ENCODE peak calls at places on chromosome 18, in seven cellular contexts. P, D, C, M, Q, T and F are unnamed samples.

GRCh38 chr18:67600181-67600631 is 83.7 kb upstream of the DSEL start:
- DNase-seq in P (peak), D (peak), C (no peak), M (no peak), Q (no peak), T (no peak), F (peak)

GRCh38 chr18:60753753-60754152 is 381.2 kb upstream of the MC4R start:
- DNase-seq in P (no peak), D (no peak), C (no peak), M (no peak), Q (no peak), T (no peak), F (no peak)

GRCh38 chr18:22143347-22144340 is 25.7 kb upstream of the GATA6 start:
- DNase-seq in P (no peak), D (no peak), C (no peak), M (no peak), Q (no peak), T (no peak), F (no peak)

GRCh38 chr18:74082476-74083070 is 65.1 kb downstream of the FBXO15 start:
- DNase-seq in P (peak), D (peak), C (peak), M (peak), Q (peak), T (peak), F (peak)

GRCh38 chr18:9852266-9853081 is 33.3 kb upstream of the TXNDC2 start:
- DNase-seq in P (peak), D (no peak), C (no peak), M (no peak), Q (no peak), T (no peak), F (no peak)

GRCh38 chr18:12838178-12838634 is 45.8 kb downstream of the PTPN2 start:
- DNase-seq in P (peak), D (peak), C (no peak), M (peak), Q (peak), T (peak), F (peak)

GRCh38 chr18:9808190-9808529 is 77.6 kb upstream of the TXNDC2 start:
- DNase-seq in P (no peak), D (peak), C (no peak), M (no peak), Q (no peak), T (no peak), F (no peak)

GRCh38 chr18:22186484-22186971 is 17.1 kb downstream of the GATA6 start:
- DNase-seq in P (no peak), D (no peak), C (no peak), M (no peak), Q (no peak), T (no peak), F (no peak)

GRCh38 chr18:78818961-78819360 is 160.7 kb upstream of the SALL3 start:
- DNase-seq in P (no peak), D (no peak), C (no peak), M (no peak), Q (no peak), T (no peak), F (no peak)

GRCh38 chr18:59238385-59238784 is 18.4 kb downstream of the GRP start:
- DNase-seq in P (no peak), D (peak), C (no peak), M (no peak), Q (peak), T (no peak), F (no peak)

GRCh38 chr18:33699372-33699771 is 121.4 kb downstream of the ASXL3 start:
- DNase-seq in P (no peak), D (no peak), C (no peak), M (no peak), Q (no peak), T (no peak), F (no peak)

GRCh38 chr18:23281626-23282436 is 146.5 kb downstream of the CABLES1 start:
- DNase-seq in P (peak), D (peak), C (peak), M (peak), Q (peak), T (no peak), F (no peak)

GRCh38 chr18:36095936-36096519 is 28.7 kb upstream of the RPRD1A start:
- DNase-seq in P (peak), D (peak), C (peak), M (peak), Q (peak), T (no peak), F (peak)

GRCh38 chr18:25261768-25262167 is 90.2 kb downstream of the ZNF521 start:
- DNase-seq in P (no peak), D (no peak), C (no peak), M (no peak), Q (no peak), T (no peak), F (no peak)

GRCh38 chr18:55634545-55634944 is 46.6 kb upstream of the TCF4 start:
- DNase-seq in P (peak), D (peak), C (no peak), M (peak), Q (no peak), T (no peak), F (peak)

GRCh38 chr18:60372141-60372540 is 434 bp downstream of the MC4R start:
- DNase-seq in P (no peak), D (no peak), C (no peak), M (no peak), Q (peak), T (no peak), F (no peak)

GRCh38 chr18:54238181-54238936 is 13.9 kb upstream of the MBD2 start:
- DNase-seq in P (no peak), D (no peak), C (no peak), M (no peak), Q (no peak), T (no peak), F (no peak)

GRCh38 chr18:48902023-48902855 is 48.5 kb downstream of the SMAD7 start:
- DNase-seq in P (peak), D (peak), C (peak), M (peak), Q (peak), T (peak), F (no peak)

GRCh38 chr18:49742563-49743295 is 70.6 kb downstream of the ACAA2 start:
- DNase-seq in P (no peak), D (no peak), C (no peak), M (no peak), Q (no peak), T (no peak), F (no peak)

GRCh38 chr18:48308755-48309154 is 100.4 kb downstream of the ZBTB7C start:
- DNase-seq in P (no peak), D (no peak), C (no peak), M (no peak), Q (no peak), T (no peak), F (no peak)

GRCh38 chr18:26215247-26215970 is 10.8 kb upstream of the TAF4B start:
- DNase-seq in P (no peak), D (no peak), C (no peak), M (no peak), Q (no peak), T (no peak), F (no peak)

GRCh38 chr18:49447810-49448745 is 12.4 kb downstream of the DYM start:
- DNase-seq in P (peak), D (peak), C (peak), M (peak), Q (peak), T (no peak), F (peak)

GRCh38 chr18:50715919-50716318 is 103.9 kb downstream of the MRO start:
- DNase-seq in P (no peak), D (peak), C (no peak), M (peak), Q (no peak), T (no peak), F (no peak)

GRCh38 chr18:76765649-76766048 is 56.7 kb upstream of the ZNF236 start:
- DNase-seq in P (peak), D (no peak), C (no peak), M (peak), Q (peak), T (no peak), F (no peak)

GRCh38 chr18:10490401-10491289 is 35.2 kb upstream of the NAPG start:
- DNase-seq in P (no peak), D (no peak), C (peak), M (peak), Q (no peak), T (no peak), F (peak)

GRCh38 chr18:79047556-79048244 is 21.5 kb upstream of the ATP9B start:
- DNase-seq in P (no peak), D (peak), C (no peak), M (no peak), Q (peak), T (no peak), F (no peak)

GRCh38 chr18:48293954-48294893 is 115.0 kb downstream of the ZBTB7C start:
- DNase-seq in P (no peak), D (no peak), C (no peak), M (no peak), Q (peak), T (no peak), F (peak)

GRCh38 chr18:13379930-13380665 is 161.5 kb downstream of the LDLRAD4 start:
- DNase-seq in P (peak), D (no peak), C (no peak), M (no peak), Q (peak), T (no peak), F (no peak)

GRCh38 chr18:25370391-25370790 is 18.4 kb upstream of the ZNF521 start:
- DNase-seq in P (no peak), D (no peak), C (no peak), M (no peak), Q (no peak), T (no peak), F (no peak)

GRCh38 chr18:28768791-28769768 is 592.1 kb upstream of the CDH2 start:
- DNase-seq in P (no peak), D (no peak), C (no peak), M (no peak), Q (no peak), T (no peak), F (no peak)

GRCh38 chr18:39863916-39864315 is 2091.1 kb upstream of the PIK3C3 start:
- DNase-seq in P (no peak), D (no peak), C (no peak), M (no peak), Q (no peak), T (no peak), F (no peak)

GRCh38 chr18:23276456-23276855 is 141.2 kb downstream of the CABLES1 start:
- DNase-seq in P (no peak), D (no peak), C (no peak), M (no peak), Q (no peak), T (peak), F (no peak)

GRCh38 chr18:56789004-56789888 is 138.1 kb downstream of the WDR7 start:
- DNase-seq in P (peak), D (peak), C (peak), M (peak), Q (peak), T (no peak), F (peak)

GRCh38 chr18:50013363-50014138 is 181.4 kb downstream of the MYO5B start:
- DNase-seq in P (peak), D (no peak), C (no peak), M (peak), Q (no peak), T (no peak), F (no peak)

GRCh38 chr18:74282359-74283254 is 9.2 kb downstream of the CYB5A start:
- DNase-seq in P (no peak), D (no peak), C (no peak), M (no peak), Q (peak), T (no peak), F (no peak)

GRCh38 chr18:74132201-74132600 is 15.4 kb downstream of the FBXO15 start:
- DNase-seq in P (no peak), D (no peak), C (no peak), M (no peak), Q (no peak), T (no peak), F (no peak)

GRCh38 chr18:10852610-10853303 is 296.6 kb downstream of the PIEZO2 start:
- DNase-seq in P (no peak), D (no peak), C (no peak), M (no peak), Q (no peak), T (no peak), F (no peak)

GRCh38 chr18:67266246-67266570 is 250.3 kb downstream of the DSEL start:
- DNase-seq in P (no peak), D (no peak), C (no peak), M (no peak), Q (no peak), T (no peak), F (no peak)